ENCODE peak calls at places on chromosomes 1 and 21, in four cellular contexts. One of them, this sample, is unnamed.

GRCh38 chr1:156767879-156768608 is 709 bp downstream of the PRCC start:
- DNase-seq in OCI-LY7: no peak
- DNase-seq in mesenchymal stem cell: peak
- DNase-seq in prostate gland: no peak
- DNase-seq in this sample: no peak

GRCh38 chr1:41612953-41613352 is 128.5 kb upstream of the EDN2 start:
- DNase-seq in OCI-LY7: no peak
- DNase-seq in mesenchymal stem cell: peak
- DNase-seq in prostate gland: no peak
- DNase-seq in this sample: no peak

GRCh38 chr21:42834730-42835191 is 44.6 kb downstream of the WDR4 start:
- DNase-seq in OCI-LY7: no peak
- DNase-seq in mesenchymal stem cell: no peak
- DNase-seq in prostate gland: no peak
- DNase-seq in this sample: peak

GRCh38 chr1:241460098-241460873 is 59.3 kb downstream of the FH start:
- DNase-seq in OCI-LY7: no peak
- DNase-seq in mesenchymal stem cell: no peak
- DNase-seq in prostate gland: no peak
- DNase-seq in this sample: no peak

GRCh38 chr1:101108123-101108522 is 82.5 kb upstream of the DPH5 start:
- DNase-seq in OCI-LY7: no peak
- DNase-seq in mesenchymal stem cell: no peak
- DNase-seq in prostate gland: no peak
- DNase-seq in this sample: no peak

GRCh38 chr1:168301664-168302320 is 21.1 kb downstream of the TBX19 start:
- DNase-seq in OCI-LY7: no peak
- DNase-seq in mesenchymal stem cell: peak
- DNase-seq in prostate gland: no peak
- DNase-seq in this sample: peak

GRCh38 chr21:43274946-43275310 is 106.1 kb downstream of the CRYAA start:
- DNase-seq in OCI-LY7: no peak
- DNase-seq in mesenchymal stem cell: no peak
- DNase-seq in prostate gland: no peak
- DNase-seq in this sample: peak

GRCh38 chr1:165494949-165495810 is 48.6 kb upstream of the LRRC52 start:
- DNase-seq in OCI-LY7: no peak
- DNase-seq in mesenchymal stem cell: no peak
- DNase-seq in prostate gland: no peak
- DNase-seq in this sample: no peak

GRCh38 chr21:44857127-44857892 is 16.2 kb downstream of the PTTG1IP start:
- DNase-seq in OCI-LY7: no peak
- DNase-seq in mesenchymal stem cell: no peak
- DNase-seq in prostate gland: no peak
- DNase-seq in this sample: peak

GRCh38 chr21:44858291-44858690 is 15.2 kb downstream of the PTTG1IP start:
- DNase-seq in OCI-LY7: no peak
- DNase-seq in mesenchymal stem cell: no peak
- DNase-seq in prostate gland: no peak
- DNase-seq in this sample: peak

GRCh38 chr21:44855572-44855971 is 17.9 kb downstream of the PTTG1IP start:
- DNase-seq in OCI-LY7: no peak
- DNase-seq in mesenchymal stem cell: no peak
- DNase-seq in prostate gland: no peak
- DNase-seq in this sample: peak

GRCh38 chr21:44856131-44856530 is 17.4 kb downstream of the PTTG1IP start:
- DNase-seq in OCI-LY7: no peak
- DNase-seq in mesenchymal stem cell: no peak
- DNase-seq in prostate gland: no peak
- DNase-seq in this sample: peak

DNA sequence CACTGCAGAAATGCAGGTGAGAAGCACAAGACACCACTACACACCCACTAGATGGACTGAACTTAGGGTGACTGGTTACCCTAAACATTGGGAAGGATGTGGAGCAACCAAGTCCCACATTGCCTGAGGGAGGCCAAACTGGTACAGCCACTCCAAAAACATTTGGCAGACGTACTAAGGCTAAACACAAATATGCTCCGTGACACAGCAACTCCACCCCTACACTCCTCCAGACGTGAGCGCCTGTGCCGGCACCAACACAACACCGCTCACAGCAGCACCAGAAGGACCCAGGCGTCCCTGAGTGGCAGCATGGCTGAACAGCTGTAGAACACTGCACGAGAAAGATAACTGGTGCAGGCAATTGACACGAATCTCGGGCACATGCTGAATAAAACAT is 14.7 kb downstream of the PTTG1IP start:
- DNase-seq in OCI-LY7: no peak
- DNase-seq in mesenchymal stem cell: no peak
- DNase-seq in prostate gland: peak
- DNase-seq in this sample: peak
- H3K27ac ChIP-seq in OCI-LY7: no peak
- H3K27ac ChIP-seq in mesenchymal stem cell: no peak
- H3K27ac ChIP-seq in prostate gland: no peak
- H3K27ac ChIP-seq in this sample: no peak

GRCh38 chr1:94976996-94977548 is 50.2 kb upstream of the CNN3 start:
- DNase-seq in OCI-LY7: no peak
- DNase-seq in mesenchymal stem cell: no peak
- DNase-seq in prostate gland: no peak
- DNase-seq in this sample: no peak

GRCh38 chr1:94973271-94973922 is 46.5 kb upstream of the CNN3 start:
- DNase-seq in OCI-LY7: no peak
- DNase-seq in mesenchymal stem cell: no peak
- DNase-seq in prostate gland: no peak
- DNase-seq in this sample: no peak

GRCh38 chr1:94971491-94971924 is 44.6 kb upstream of the CNN3 start:
- DNase-seq in OCI-LY7: no peak
- DNase-seq in mesenchymal stem cell: no peak
- DNase-seq in prostate gland: no peak
- DNase-seq in this sample: peak

GRCh38 chr1:94974824-94975223 is 47.9 kb upstream of the CNN3 start:
- DNase-seq in OCI-LY7: no peak
- DNase-seq in mesenchymal stem cell: peak
- DNase-seq in prostate gland: no peak
- DNase-seq in this sample: peak

GRCh38 chr1:94974224-94974623 is 47.3 kb upstream of the CNN3 start:
- DNase-seq in OCI-LY7: no peak
- DNase-seq in mesenchymal stem cell: peak
- DNase-seq in prostate gland: no peak
- DNase-seq in this sample: no peak
- H3K27ac ChIP-seq in OCI-LY7: no peak
- H3K27ac ChIP-seq in mesenchymal stem cell: peak
- H3K27ac ChIP-seq in prostate gland: no peak
- H3K27ac ChIP-seq in this sample: peak

GRCh38 chr1:151718011-151718431 is 1.4 kb upstream of the CELF3 start:
- DNase-seq in OCI-LY7: no peak
- DNase-seq in mesenchymal stem cell: no peak
- DNase-seq in prostate gland: no peak
- DNase-seq in this sample: peak
- H3K27ac ChIP-seq in OCI-LY7: no peak
- H3K27ac ChIP-seq in mesenchymal stem cell: no peak
- H3K27ac ChIP-seq in prostate gland: no peak
- H3K27ac ChIP-seq in this sample: no peak

GRCh38 chr1:56954664-56955063 is 11.2 kb downstream of the C8B start:
- DNase-seq in OCI-LY7: no peak
- DNase-seq in mesenchymal stem cell: no peak
- DNase-seq in prostate gland: no peak
- DNase-seq in this sample: no peak

GRCh38 chr1:56961426-56961825 is 4.4 kb downstream of the C8B start:
- DNase-seq in OCI-LY7: no peak
- DNase-seq in mesenchymal stem cell: no peak
- DNase-seq in prostate gland: no peak
- DNase-seq in this sample: no peak

GRCh38 chr1:56953386-56953785 is 12.4 kb downstream of the C8B start:
- DNase-seq in OCI-LY7: no peak
- DNase-seq in mesenchymal stem cell: no peak
- DNase-seq in prostate gland: no peak
- DNase-seq in this sample: no peak

GRCh38 chr1:56963667-56964066 is 2.1 kb downstream of the C8B start:
- DNase-seq in OCI-LY7: no peak
- DNase-seq in mesenchymal stem cell: no peak
- DNase-seq in prostate gland: no peak
- DNase-seq in this sample: no peak

DNA sequence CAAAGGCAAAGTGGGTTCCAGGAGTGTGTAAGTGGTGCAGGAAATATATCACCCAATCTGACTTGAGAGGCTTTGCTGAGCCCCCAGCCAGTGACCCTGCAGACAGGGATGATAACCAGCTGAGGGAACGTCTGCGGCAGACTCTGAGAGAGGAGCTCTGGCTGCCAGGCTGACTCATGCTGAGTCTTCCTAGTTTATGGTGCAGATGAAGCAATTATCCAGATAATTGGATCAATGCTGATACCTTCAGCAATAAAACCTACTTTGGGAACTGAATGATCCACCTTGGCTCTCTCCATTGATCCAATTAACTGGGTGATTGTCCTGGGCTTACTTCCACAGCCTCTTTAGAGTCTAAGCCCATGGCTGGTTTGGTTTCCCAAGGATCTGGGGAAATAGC is 7.3 kb downstream of the C8B start:
- DNase-seq in OCI-LY7: no peak
- DNase-seq in mesenchymal stem cell: peak
- DNase-seq in prostate gland: no peak
- DNase-seq in this sample: peak
- H3K27ac ChIP-seq in OCI-LY7: no peak
- H3K27ac ChIP-seq in mesenchymal stem cell: no peak
- H3K27ac ChIP-seq in prostate gland: no peak
- H3K27ac ChIP-seq in this sample: no peak

GRCh38 chr1:67464058-67464457 is 33.9 kb upstream of the SERBP1 start:
- DNase-seq in OCI-LY7: no peak
- DNase-seq in mesenchymal stem cell: no peak
- DNase-seq in prostate gland: no peak
- DNase-seq in this sample: no peak
- H3K27ac ChIP-seq in OCI-LY7: no peak
- H3K27ac ChIP-seq in mesenchymal stem cell: no peak
- H3K27ac ChIP-seq in prostate gland: no peak
- H3K27ac ChIP-seq in this sample: no peak

GRCh38 chr21:38984982-38985422 is 179.3 kb downstream of the ETS2 start:
- DNase-seq in OCI-LY7: no peak
- DNase-seq in mesenchymal stem cell: peak
- DNase-seq in prostate gland: no peak
- DNase-seq in this sample: peak
- H3K27ac ChIP-seq in OCI-LY7: no peak
- H3K27ac ChIP-seq in mesenchymal stem cell: no peak
- H3K27ac ChIP-seq in prostate gland: peak
- H3K27ac ChIP-seq in this sample: peak

GRCh38 chr1:184823080-184823479 is 68.4 kb upstream of the EDEM3 start:
- DNase-seq in OCI-LY7: no peak
- DNase-seq in mesenchymal stem cell: peak
- DNase-seq in prostate gland: no peak
- DNase-seq in this sample: no peak
- H3K27ac ChIP-seq in OCI-LY7: no peak
- H3K27ac ChIP-seq in mesenchymal stem cell: no peak
- H3K27ac ChIP-seq in prostate gland: peak
- H3K27ac ChIP-seq in this sample: no peak

DNA sequence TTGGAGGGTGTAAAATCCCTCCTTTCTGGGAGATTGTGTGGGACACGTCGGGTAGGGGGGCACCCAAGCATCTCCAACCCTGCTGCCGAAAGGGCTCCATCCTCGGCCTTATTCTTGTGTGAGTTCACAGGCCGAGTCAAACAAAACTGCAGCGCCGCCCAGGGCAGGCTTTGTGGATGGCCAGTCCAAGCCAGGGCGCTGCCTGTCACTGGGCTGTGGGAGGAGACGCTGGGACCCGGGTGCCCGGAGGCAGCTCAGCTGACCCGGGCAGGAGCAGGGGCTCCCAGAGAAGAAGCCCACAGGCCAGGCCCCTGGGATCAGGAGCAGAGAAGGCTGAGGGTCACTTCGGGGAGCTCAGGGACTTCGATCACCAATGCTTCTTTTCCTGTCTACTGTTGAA is 31.8 kb upstream of the ARHGEF16 start:
- DNase-seq in OCI-LY7: no peak
- DNase-seq in mesenchymal stem cell: no peak
- DNase-seq in prostate gland: no peak
- DNase-seq in this sample: no peak
- H3K27ac ChIP-seq in OCI-LY7: no peak
- H3K27ac ChIP-seq in mesenchymal stem cell: no peak
- H3K27ac ChIP-seq in prostate gland: no peak
- H3K27ac ChIP-seq in this sample: no peak

GRCh38 chr1:201145816-201146215 is 8.5 kb downstream of the TMEM9 start:
- DNase-seq in OCI-LY7: no peak
- DNase-seq in mesenchymal stem cell: no peak
- DNase-seq in prostate gland: no peak
- DNase-seq in this sample: no peak

GRCh38 chr1:201145132-201145531 is 9.1 kb downstream of the TMEM9 start:
- DNase-seq in OCI-LY7: no peak
- DNase-seq in mesenchymal stem cell: no peak
- DNase-seq in prostate gland: no peak
- DNase-seq in this sample: no peak

GRCh38 chr1:201143726-201144635 is 10.3 kb downstream of the TMEM9 start:
- DNase-seq in OCI-LY7: no peak
- DNase-seq in mesenchymal stem cell: no peak
- DNase-seq in prostate gland: no peak
- DNase-seq in this sample: no peak

GRCh38 chr1:201142854-201143725 is 11.2 kb downstream of the TMEM9 start:
- DNase-seq in OCI-LY7: no peak
- DNase-seq in mesenchymal stem cell: no peak
- DNase-seq in prostate gland: no peak
- DNase-seq in this sample: no peak

DNA sequence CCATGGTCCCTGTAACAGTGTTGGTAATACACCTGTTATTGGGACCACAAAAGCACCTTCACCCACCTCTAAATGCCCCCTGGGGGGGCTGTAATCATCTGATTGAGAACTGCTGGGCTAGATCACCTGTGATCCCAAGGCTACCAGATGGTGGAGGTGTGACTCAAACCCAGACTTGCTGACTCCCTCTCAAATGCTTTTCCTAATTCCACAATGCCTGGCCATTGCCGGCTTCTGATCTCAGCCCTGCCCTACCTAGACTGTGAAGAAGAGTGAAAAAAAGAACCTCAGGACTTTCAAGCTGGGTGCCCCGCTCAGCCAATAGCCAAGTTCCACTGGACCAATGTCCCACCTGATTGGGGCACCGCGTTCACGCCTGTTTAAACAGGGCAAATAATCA is 9.6 kb downstream of the TMEM9 start:
- DNase-seq in OCI-LY7: no peak
- DNase-seq in mesenchymal stem cell: no peak
- DNase-seq in prostate gland: no peak
- DNase-seq in this sample: no peak
- H3K27ac ChIP-seq in OCI-LY7: no peak
- H3K27ac ChIP-seq in mesenchymal stem cell: no peak
- H3K27ac ChIP-seq in prostate gland: no peak
- H3K27ac ChIP-seq in this sample: no peak

This sample was measured in osteoblast.